ENCODE peak calls at places on chromosome 11, in eight cellular contexts. Y is activated effector memory CD4-positive, alpha-beta T cell treated with Interleukin-2 at 50 U/mL for 16 hours; S is activated CD4-positive, alpha-beta memory T cell treated with anti-CD3 and anti-CD28 coated beads, Interleukin-2, amount 10 ng/mL, durations not matched to agents 7 days and 5 days; M is astrocyte of the cerebellum; T is SK-N-SH; G is sciatic nerve; F is H54; U is psoas muscle. H is an unnamed sample.

GRCh38 chr11:70158201-70158600 is 44.9 kb upstream of the FADD start:
- DNase-seq in S (no peak), Y (no peak), T (peak), G (no peak), F (peak), U (peak), M (no peak), H (no peak)

GRCh38 chr11:112334381-112334780 is 73.7 kb upstream of the PLET1 start:
- DNase-seq in Y (no peak), S (no peak), F (no peak), U (no peak), G (no peak), M (no peak), T (no peak), H (no peak)

GRCh38 chr11:86046111-86046510 is 22.8 kb downstream of the PICALM start:
- DNase-seq in F (no peak), T (no peak), U (no peak), G (no peak), M (no peak), S (no peak), Y (no peak), H (no peak)

GRCh38 chr11:12675951-12676711 is 1.9 kb downstream of the TEAD1 start:
- DNase-seq in T (peak), Y (no peak), G (no peak), F (no peak), M (no peak), U (no peak), S (no peak), H (no peak)

GRCh38 chr11:104372111-104372510 is 208.2 kb upstream of the PDGFD start:
- DNase-seq in G (no peak), S (no peak), U (no peak), T (no peak), Y (no peak), M (no peak), F (no peak), H (no peak)

GRCh38 chr11:100684101-100685065 is 2.7 kb upstream of the ARHGAP42 start:
- DNase-seq in F (no peak), S (no peak), Y (no peak), T (no peak), G (no peak), M (no peak), U (no peak), H (no peak)

GRCh38 chr11:134581121-134581626 is 169.1 kb upstream of the B3GAT1 start:
- DNase-seq in T (no peak), Y (no peak), F (no peak), S (no peak), G (no peak), U (no peak), M (no peak), H (no peak)

GRCh38 chr11:13776134-13776815 is 107.8 kb downstream of the FAR1 start:
- DNase-seq in T (no peak), F (no peak), U (no peak), G (no peak), M (no peak), Y (peak), S (peak), H (peak)

GRCh38 chr11:97814325-97814959 is 1206.3 kb upstream of the CNTN5 start:
- DNase-seq in U (no peak), S (no peak), T (no peak), G (no peak), Y (no peak), M (no peak), F (no peak), H (no peak)

GRCh38 chr11:78929092-78929905 is 354.6 kb upstream of the NARS2 start:
- DNase-seq in S (no peak), M (no peak), G (no peak), T (no peak), Y (no peak), F (no peak), U (no peak), H (no peak)

GRCh38 chr11:105469931-105470330 is 139.9 kb upstream of the GRIA4 start:
- DNase-seq in Y (no peak), M (no peak), G (no peak), F (no peak), S (no peak), T (no peak), U (no peak), H (no peak)

GRCh38 chr11:27464155-27464759 is 8.3 kb downstream of the LGR4 start:
- DNase-seq in M (no peak), G (no peak), F (no peak), S (no peak), U (no peak), Y (no peak), T (no peak), H (no peak)

GRCh38 chr11:32068134-32068533 is 22.7 kb upstream of the RCN1 start:
- DNase-seq in G (no peak), M (no peak), Y (no peak), U (no peak), T (no peak), S (no peak), F (no peak), H (no peak)

GRCh38 chr11:1541474-1542204 is 30.4 kb downstream of the DUSP8 start:
- DNase-seq in Y (no peak), T (no peak), S (no peak), U (no peak), G (no peak), F (no peak), M (no peak), H (no peak)

GRCh38 chr11:61149624-61150615 is 11.3 kb downstream of the VPS37C start:
- DNase-seq in F (no peak), G (no peak), M (no peak), Y (no peak), U (no peak), S (no peak), T (no peak), H (no peak)

GRCh38 chr11:110196241-110196754 is 100.1 kb downstream of the RDX start:
- DNase-seq in G (no peak), S (no peak), F (no peak), T (no peak), Y (no peak), M (peak), U (no peak), H (no peak)

GRCh38 chr11:34649597-34649996 is 28.7 kb downstream of the EHF start:
- DNase-seq in U (no peak), Y (no peak), T (no peak), G (no peak), F (no peak), S (no peak), M (no peak), H (no peak)

GRCh38 chr11:64419818-64420485 is 61.0 kb downstream of the RPS6KA4 start:
- DNase-seq in U (no peak), S (no peak), G (no peak), M (peak), Y (no peak), T (no peak), F (no peak), H (no peak)

GRCh38 chr11:110317516-110317932 is 21.1 kb upstream of the RDX start:
- DNase-seq in S (no peak), M (no peak), G (no peak), T (peak), U (no peak), F (no peak), Y (no peak), H (no peak)

GRCh38 chr11:8426076-8426475 is 162.4 kb upstream of the LMO1 start:
- DNase-seq in Y (no peak), T (no peak), U (no peak), F (no peak), M (no peak), G (no peak), S (no peak), H (no peak)

GRCh38 chr11:120066738-120067303 is 71.1 kb downstream of the TRIM29 start:
- DNase-seq in M (no peak), Y (no peak), S (no peak), U (no peak), T (no peak), F (no peak), G (no peak), H (no peak)

GRCh38 chr11:128735935-128736610 is 42.2 kb downstream of the FLI1 start:
- DNase-seq in M (no peak), G (no peak), Y (no peak), T (no peak), U (no peak), S (no peak), F (no peak), H (no peak)

GRCh38 chr11:9020881-9021280 is 17.1 kb upstream of the NRIP3 start:
- DNase-seq in U (no peak), F (no peak), S (no peak), T (no peak), G (no peak), M (no peak), Y (no peak), H (no peak)

GRCh38 chr11:59680287-59681154 is 11.7 kb upstream of the PATL1 start:
- DNase-seq in T (peak), S (peak), U (peak), M (peak), F (peak), Y (peak), G (peak), H (peak)

GRCh38 chr11:30631148-30631547 is 45.0 kb upstream of the MPPED2 start:
- DNase-seq in U (no peak), F (no peak), G (no peak), M (no peak), S (no peak), Y (no peak), T (no peak), H (no peak)